ENCODE peak calls at places on chromosomes 5 and 9, in ten cellular contexts. One of them, this sample, is unnamed.
A peak's percentile ranks its signal among the peaks of the same experiment; 100 is the strongest.

GRCh38 chr9:129237195-129237611 is 59.1 kb upstream of the IER5L start:
- DNase-seq in aorta: peak; percentile 77
- DNase-seq in GM10248: no peak
- DNase-seq in brain microvascular endothelial cell: peak; percentile 59
- DNase-seq in GM23248: peak; percentile 76
- DNase-seq in fibroblast of lung: peak; percentile 53
- DNase-seq in smooth muscle cell of the brain vasculature: no peak
- DNase-seq in nucleus accumbens: peak; percentile 16
- DNase-seq in stimulated activated CD4-positive, alpha-beta T cell treated with anti-CD3 and anti-CD28 coated beads, Interleukin-15, amount 100 ng/mL, for 24 hours: peak; percentile 79
- DNase-seq in coronary artery: no peak
- DNase-seq in this sample: peak; percentile 37

GRCh38 chr5:98904786-98905185 is 24.0 kb downstream of the CHD1 start:
- DNase-seq in aorta: no peak
- DNase-seq in GM10248: no peak
- DNase-seq in brain microvascular endothelial cell: peak; percentile 76
- DNase-seq in GM23248: peak; percentile 78
- DNase-seq in fibroblast of lung: peak; percentile 15
- DNase-seq in smooth muscle cell of the brain vasculature: no peak
- DNase-seq in nucleus accumbens: no peak
- DNase-seq in stimulated activated CD4-positive, alpha-beta T cell treated with anti-CD3 and anti-CD28 coated beads, Interleukin-15, amount 100 ng/mL, for 24 hours: peak; percentile 20
- DNase-seq in coronary artery: no peak
- DNase-seq in this sample: no peak

GRCh38 chr9:121985792-121986494 is 107.2 kb downstream of the TTLL11 start:
- DNase-seq in aorta: peak; percentile 79
- DNase-seq in GM10248: no peak
- DNase-seq in brain microvascular endothelial cell: no peak
- DNase-seq in GM23248: peak; percentile 43
- DNase-seq in fibroblast of lung: no peak
- DNase-seq in smooth muscle cell of the brain vasculature: no peak
- DNase-seq in nucleus accumbens: peak; percentile 20
- DNase-seq in stimulated activated CD4-positive, alpha-beta T cell treated with anti-CD3 and anti-CD28 coated beads, Interleukin-15, amount 100 ng/mL, for 24 hours: no peak
- DNase-seq in coronary artery: peak; percentile 81
- DNase-seq in this sample: no peak

GRCh38 chr9:92066131-92066530 is 49.1 kb downstream of the SPTLC1 start:
- DNase-seq in aorta: no peak
- DNase-seq in GM10248: no peak
- DNase-seq in brain microvascular endothelial cell: no peak
- DNase-seq in GM23248: no peak
- DNase-seq in fibroblast of lung: no peak
- DNase-seq in smooth muscle cell of the brain vasculature: no peak
- DNase-seq in nucleus accumbens: no peak
- DNase-seq in stimulated activated CD4-positive, alpha-beta T cell treated with anti-CD3 and anti-CD28 coated beads, Interleukin-15, amount 100 ng/mL, for 24 hours: no peak
- DNase-seq in coronary artery: no peak
- DNase-seq in this sample: no peak

GRCh38 chr5:52870448-52870847 is 82.7 kb downstream of the ITGA1 start:
- DNase-seq in aorta: no peak
- DNase-seq in GM10248: no peak
- DNase-seq in brain microvascular endothelial cell: peak; percentile 88
- DNase-seq in GM23248: peak; percentile 35
- DNase-seq in fibroblast of lung: peak; percentile 35
- DNase-seq in smooth muscle cell of the brain vasculature: no peak
- DNase-seq in nucleus accumbens: no peak
- DNase-seq in stimulated activated CD4-positive, alpha-beta T cell treated with anti-CD3 and anti-CD28 coated beads, Interleukin-15, amount 100 ng/mL, for 24 hours: no peak
- DNase-seq in coronary artery: peak; percentile 83
- DNase-seq in this sample: no peak

GRCh38 chr5:146789712-146790660 is 88.6 kb downstream of the PPP2R2B start:
- DNase-seq in aorta: no peak
- DNase-seq in GM10248: no peak
- DNase-seq in brain microvascular endothelial cell: no peak
- DNase-seq in GM23248: no peak
- DNase-seq in fibroblast of lung: no peak
- DNase-seq in smooth muscle cell of the brain vasculature: no peak
- DNase-seq in nucleus accumbens: no peak
- DNase-seq in stimulated activated CD4-positive, alpha-beta T cell treated with anti-CD3 and anti-CD28 coated beads, Interleukin-15, amount 100 ng/mL, for 24 hours: no peak
- DNase-seq in coronary artery: no peak
- DNase-seq in this sample: no peak

GRCh38 chr5:55852503-55852902 is 1.3 kb downstream of the IL31RA start:
- DNase-seq in aorta: no peak
- DNase-seq in GM10248: no peak
- DNase-seq in brain microvascular endothelial cell: no peak
- DNase-seq in GM23248: no peak
- DNase-seq in fibroblast of lung: peak; percentile 55
- DNase-seq in smooth muscle cell of the brain vasculature: no peak
- DNase-seq in nucleus accumbens: no peak
- DNase-seq in stimulated activated CD4-positive, alpha-beta T cell treated with anti-CD3 and anti-CD28 coated beads, Interleukin-15, amount 100 ng/mL, for 24 hours: no peak
- DNase-seq in coronary artery: no peak
- DNase-seq in this sample: no peak

GRCh38 chr5:120326651-120327050 is 137.4 kb upstream of the PRR16 start:
- DNase-seq in aorta: no peak
- DNase-seq in GM10248: no peak
- DNase-seq in brain microvascular endothelial cell: no peak
- DNase-seq in GM23248: no peak
- DNase-seq in fibroblast of lung: peak; percentile 54
- DNase-seq in smooth muscle cell of the brain vasculature: no peak
- DNase-seq in nucleus accumbens: no peak
- DNase-seq in stimulated activated CD4-positive, alpha-beta T cell treated with anti-CD3 and anti-CD28 coated beads, Interleukin-15, amount 100 ng/mL, for 24 hours: no peak
- DNase-seq in coronary artery: no peak
- DNase-seq in this sample: no peak

GRCh38 chr5:178530526-178530925 is 59.7 kb downstream of the COL23A1 start:
- DNase-seq in aorta: no peak
- DNase-seq in GM10248: no peak
- DNase-seq in brain microvascular endothelial cell: no peak
- DNase-seq in GM23248: no peak
- DNase-seq in fibroblast of lung: no peak
- DNase-seq in smooth muscle cell of the brain vasculature: no peak
- DNase-seq in nucleus accumbens: no peak
- DNase-seq in stimulated activated CD4-positive, alpha-beta T cell treated with anti-CD3 and anti-CD28 coated beads, Interleukin-15, amount 100 ng/mL, for 24 hours: no peak
- DNase-seq in coronary artery: no peak
- DNase-seq in this sample: no peak

GRCh38 chr5:167582916-167583315 is 708.5 kb upstream of the WWC1 start:
- DNase-seq in aorta: no peak
- DNase-seq in GM10248: no peak
- DNase-seq in brain microvascular endothelial cell: no peak
- DNase-seq in GM23248: peak; percentile 68
- DNase-seq in fibroblast of lung: peak; percentile 40
- DNase-seq in smooth muscle cell of the brain vasculature: no peak
- DNase-seq in nucleus accumbens: no peak
- DNase-seq in stimulated activated CD4-positive, alpha-beta T cell treated with anti-CD3 and anti-CD28 coated beads, Interleukin-15, amount 100 ng/mL, for 24 hours: no peak
- DNase-seq in coronary artery: no peak
- DNase-seq in this sample: no peak

GRCh38 chr5:167908596-167908995 is 382.8 kb upstream of the WWC1 start:
- DNase-seq in aorta: no peak
- DNase-seq in GM10248: no peak
- DNase-seq in brain microvascular endothelial cell: no peak
- DNase-seq in GM23248: peak; percentile 16
- DNase-seq in fibroblast of lung: no peak
- DNase-seq in smooth muscle cell of the brain vasculature: no peak
- DNase-seq in nucleus accumbens: no peak
- DNase-seq in stimulated activated CD4-positive, alpha-beta T cell treated with anti-CD3 and anti-CD28 coated beads, Interleukin-15, amount 100 ng/mL, for 24 hours: no peak
- DNase-seq in coronary artery: no peak
- DNase-seq in this sample: no peak

GRCh38 chr5:143713331-143714032 is 98.5 kb upstream of the HMHB1 start:
- DNase-seq in aorta: no peak
- DNase-seq in GM10248: no peak
- DNase-seq in brain microvascular endothelial cell: no peak
- DNase-seq in GM23248: peak; percentile 65
- DNase-seq in fibroblast of lung: peak; percentile 40
- DNase-seq in smooth muscle cell of the brain vasculature: no peak
- DNase-seq in nucleus accumbens: no peak
- DNase-seq in stimulated activated CD4-positive, alpha-beta T cell treated with anti-CD3 and anti-CD28 coated beads, Interleukin-15, amount 100 ng/mL, for 24 hours: no peak
- DNase-seq in coronary artery: no peak
- DNase-seq in this sample: no peak